ENCODE peak calls at places on chromosomes 3 and 15, in four cellular contexts. F is right cardiac atrium, M is HEK293T, H is GM13976. Y is an unnamed sample.

GRCh38 chr3:149512073-149512782 is 37.7 kb downstream of the TM4SF4 start:
- DNase-seq in F (peak), M (peak), H (peak), Y (peak)

GRCh38 chr15:69576035-69576526 is 123.5 kb downstream of the RPLP1 start:
- DNase-seq in F (peak), M (no peak), H (peak), Y (peak)

GRCh38 chr15:29674661-29675533 is 147.4 kb downstream of the TJP1 start:
- DNase-seq in F (peak), M (peak), H (no peak), Y (no peak)

GRCh38 chr3:193865879-193866480 is 270.0 kb upstream of the HES1 start:
- DNase-seq in F (no peak), M (no peak), H (no peak), Y (no peak)

GRCh38 chr15:36682091-36682490 is 102.7 kb downstream of the CDIN1 start:
- DNase-seq in F (no peak), M (no peak), H (no peak), Y (no peak)

GRCh38 chr3:130084581-130084980 is 3.0 kb downstream of the ALG1L2 start:
- DNase-seq in F (no peak), M (no peak), H (no peak), Y (no peak)

GRCh38 chr3:21174461-21174860 is 576.5 kb downstream of the ZNF385D start:
- DNase-seq in F (no peak), M (no peak), H (no peak), Y (no peak)

GRCh38 chr15:79372428-79372827 is 59.7 kb upstream of the MINAR1 start:
- DNase-seq in F (no peak), M (no peak), H (no peak), Y (no peak)

GRCh38 chr3:176796371-176796770 is 400.9 kb downstream of the TBL1XR1 start:
- DNase-seq in F (no peak), M (no peak), H (no peak), Y (no peak)

GRCh38 chr3:79011821-79012529 is 755.8 kb downstream of the ROBO1 start:
- DNase-seq in F (no peak), M (no peak), H (no peak), Y (no peak)

GRCh38 chr3:25021816-25022215 is 406.2 kb upstream of the RARB start:
- DNase-seq in F (no peak), M (peak), H (no peak), Y (no peak)

GRCh38 chr15:98956796-98957553 is 50.6 kb downstream of the PGPEP1L start:
- DNase-seq in F (no peak), M (no peak), H (no peak), Y (no peak)

GRCh38 chr3:122299872-122300460 is 25.1 kb upstream of the CSTA start:
- DNase-seq in F (no peak), M (peak), H (no peak), Y (peak)

GRCh38 chr3:113251817-113252216 is 40.5 kb downstream of the BOC start:
- DNase-seq in F (no peak), M (no peak), H (no peak), Y (no peak)